ENCODE peak calls at places on chromosomes 1 and 21, in four cellular contexts. W is spleen, Z is GM23248, P is H1. M is an unnamed sample.

GRCh38 chr1:48107516-48107915 is 110.3 kb upstream of the TRABD2B start:
- DNase-seq in W (no peak), Z (no peak), P (no peak), M (no peak)

GRCh38 chr1:8219530-8219929 is 98.4 kb upstream of the SLC45A1 start:
- DNase-seq in P (no peak), W (no peak), Z (peak), M (no peak)

GRCh38 chr21:15826147-15826780 is 96.5 kb downstream of the USP25 start:
- DNase-seq in Z (peak), W (no peak), P (no peak), M (no peak)

GRCh38 chr1:223618680-223619079 is 46.8 kb downstream of the CAPN8 start:
- DNase-seq in P (no peak), W (no peak), Z (no peak), M (no peak)

GRCh38 chr21:29359718-29360117 is 61.0 kb downstream of the BACH1 start:
- DNase-seq in W (no peak), Z (peak), P (no peak), M (no peak)

GRCh38 chr1:165143437-165144065 is 213.0 kb downstream of the LMX1A start:
- DNase-seq in Z (peak), W (no peak), P (peak), M (no peak)

GRCh38 chr1:154404984-154405761 is at the start of gene IL6R:
- DNase-seq in Z (peak), P (peak), W (peak), M (peak)

GRCh38 chr1:240575976-240576666 is 35.8 kb downstream of the GREM2 start:
- DNase-seq in Z (peak), P (no peak), W (no peak), M (no peak)

GRCh38 chr1:215539803-215540575 is 27.1 kb upstream of the KCTD3 start:
- DNase-seq in Z (peak), P (no peak), W (no peak), M (no peak)

GRCh38 chr1:239829535-239829934 is 262.1 kb upstream of the FMN2 start:
- DNase-seq in Z (no peak), P (no peak), W (no peak), M (no peak)

GRCh38 chr1:96790599-96790998 is 69.0 kb downstream of the PTBP2 start:
- DNase-seq in W (no peak), Z (peak), P (no peak), M (no peak)

GRCh38 chr1:20477355-20478071 is 8.5 kb downstream of the CAMK2N1 start:
- DNase-seq in W (no peak), P (no peak), Z (peak), M (no peak)

GRCh38 chr1:203340112-203340804 is 10.7 kb downstream of the FMOD start:
- DNase-seq in P (no peak), W (peak), Z (peak), M (no peak)

GRCh38 chr1:109397451-109398342 is at the start of gene SORT1:
- DNase-seq in Z (peak), W (peak), P (peak), M (peak)

GRCh38 chr1:156913809-156914387 is 6.5 kb upstream of the LRRC71 start:
- DNase-seq in P (no peak), W (no peak), Z (no peak), M (no peak)

GRCh38 chr1:113199718-113200455 is 126.9 kb downstream of the LRIG2 start:
- DNase-seq in Z (no peak), P (no peak), W (no peak), M (no peak)

GRCh38 chr1:32447469-32448185 is 17.2 kb upstream of the ZBTB8B start:
- DNase-seq in W (no peak), Z (peak), P (peak), M (no peak)

GRCh38 chr1:235429143-235429542 is 61.9 kb downstream of the TBCE start:
- DNase-seq in W (no peak), Z (peak), P (no peak), M (no peak)

GRCh38 chr1:42942444-42942843 is 16.2 kb downstream of the SLC2A1 start:
- DNase-seq in P (no peak), W (peak), Z (no peak), M (no peak)

GRCh38 chr1:42943166-42943565 is 15.5 kb downstream of the SLC2A1 start:
- DNase-seq in Z (no peak), W (peak), P (no peak), M (no peak)

GRCh38 chr1:42945171-42945570 is 13.5 kb downstream of the SLC2A1 start:
- DNase-seq in Z (no peak), W (no peak), P (no peak), M (no peak)

GRCh38 chr1:42944207-42944928 is 14.3 kb downstream of the SLC2A1 start:
- DNase-seq in Z (no peak), W (no peak), P (no peak), M (no peak)

GRCh38 chr1:42943728-42944127 is 14.9 kb downstream of the SLC2A1 start:
- DNase-seq in P (no peak), Z (no peak), W (no peak), M (no peak)
- H3K4me3 ChIP-seq in P (no peak), Z (no peak), W (no peak), M (peak)

GRCh38 chr21:39386194-39386593 is 37.3 kb upstream of the HMGN1 start:
- DNase-seq in Z (no peak), P (no peak), W (peak), M (no peak)
- H3K4me3 ChIP-seq in Z (peak), P (no peak), W (no peak), M (peak)

GRCh38 chr1:208737922-208738321 is 493.7 kb upstream of the PLXNA2 start:
- DNase-seq in P (no peak), Z (no peak), W (no peak), M (no peak)

GRCh38 chr1:208728815-208729214 is 484.6 kb upstream of the PLXNA2 start:
- DNase-seq in P (no peak), Z (no peak), W (no peak), M (no peak)

GRCh38 chr1:208731976-208732821 is 488.0 kb upstream of the PLXNA2 start:
- DNase-seq in P (no peak), W (no peak), Z (no peak), M (no peak)
- H3K4me3 ChIP-seq in P (no peak), W (no peak), Z (no peak), M (no peak)

GRCh38 chr1:117653732-117654484 is 48.1 kb downstream of the TENT5C start:
- DNase-seq in W (no peak), Z (no peak), P (no peak), M (no peak)
- H3K4me3 ChIP-seq in W (no peak), Z (no peak), P (no peak), M (no peak)

GRCh38 chr1:65818966-65819365 is 26.3 kb downstream of the PDE4B start:
- DNase-seq in Z (no peak), W (no peak), P (no peak), M (no peak)
- H3K4me3 ChIP-seq in Z (no peak), W (no peak), P (no peak), M (no peak)

DNA sequence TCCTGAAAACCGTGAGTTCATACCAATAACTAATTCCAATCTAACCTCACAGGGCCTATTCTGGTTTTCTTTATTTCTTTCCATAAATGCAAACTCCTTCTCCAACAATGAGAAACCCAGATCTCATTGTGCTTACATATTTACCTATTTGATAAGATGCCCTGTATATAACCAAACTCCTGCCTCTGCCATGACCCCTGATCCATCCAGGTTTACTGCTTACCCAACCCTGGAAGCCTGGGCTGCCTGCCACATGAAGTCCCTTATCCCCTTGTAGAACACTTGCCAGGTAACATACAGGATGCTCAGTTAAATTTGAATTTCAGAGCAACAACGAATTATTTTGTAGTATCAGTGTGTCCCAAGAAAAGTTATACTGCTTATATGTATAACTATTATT is 766.1 kb downstream of the LTN1 start:
- DNase-seq in W (no peak), P (no peak), Z (no peak), M (no peak)
- H3K4me3 ChIP-seq in W (no peak), P (no peak), Z (no peak), M (no peak)

DNA sequence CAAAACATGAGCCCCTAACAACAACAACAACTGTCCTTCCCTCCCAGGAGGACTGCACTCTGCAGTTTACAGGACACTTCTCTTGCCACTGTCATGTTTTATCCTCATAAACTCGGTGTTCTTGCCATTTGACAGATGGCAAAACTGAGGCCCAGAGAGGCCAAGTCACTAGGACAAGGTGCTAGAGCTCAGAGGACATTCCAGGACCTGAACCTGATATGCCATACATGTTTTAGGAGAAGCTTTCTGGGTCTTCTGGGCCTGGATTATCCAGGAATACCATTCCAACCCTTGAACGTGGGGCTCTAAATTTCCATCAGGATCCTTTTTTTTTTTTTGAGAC is 19.4 kb upstream of the TENT5B start:
- DNase-seq in W (no peak), Z (no peak), P (no peak), M (no peak)
- H3K4me3 ChIP-seq in W (no peak), Z (peak), P (no peak), M (no peak)

GRCh38 chr21:14591882-14592281 is 45.8 kb upstream of the SAMSN1 start:
- DNase-seq in W (no peak), Z (peak), P (no peak), M (peak)
- H3K4me3 ChIP-seq in W (no peak), Z (no peak), P (no peak), M (no peak)

M was measured in retinal pigment epithelial cell.